ENCODE peak calls at places on chromosome 10, in four cellular contexts. C, V, T and A are unnamed samples.

GRCh38 chr10:71799785-71800453 is 26.6 kb upstream of the VSIR start:
- DNase-seq in V (no peak), C (no peak), T (no peak), A (peak; percentile 54)

GRCh38 chr10:10657139-10657760 is 360.4 kb upstream of the CELF2 start:
- DNase-seq in V (no peak), T (peak; percentile 13), C (no peak), A (no peak)

GRCh38 chr10:17430647-17431355 is 23.6 kb downstream of the ST8SIA6 start:
- DNase-seq in C (peak; percentile 49), V (peak; percentile 70), T (peak; percentile 73), A (peak; percentile 79)

GRCh38 chr10:48938281-48938680 is 1.4 kb downstream of the LRRC18 start:
- DNase-seq in T (no peak), C (no peak), V (no peak), A (no peak)

GRCh38 chr10:24901686-24902399 is 50.6 kb downstream of the PRTFDC1 start:
- DNase-seq in T (peak; percentile 98), V (peak; percentile 25), C (peak; percentile 98), A (peak; percentile 71)

GRCh38 chr10:133379152-133379800 is at the start of gene PAOX:
- DNase-seq in C (peak; percentile 12), V (peak; percentile 89), T (peak; percentile 46), A (peak; percentile 87)

GRCh38 chr10:43594944-43595589 is 11.2 kb upstream of the ZNF485 start:
- DNase-seq in T (peak; percentile 50), V (no peak), C (no peak), A (peak; percentile 44)

GRCh38 chr10:99396471-99396870 is 34.0 kb downstream of the GOT1 start:
- DNase-seq in T (peak; percentile 85), C (peak; percentile 45), V (no peak), A (peak; percentile 36)

GRCh38 chr10:70055550-70055949 is 2.9 kb downstream of the MACROH2A2 start:
- DNase-seq in V (no peak), C (peak; percentile 27), T (peak; percentile 54), A (no peak)

GRCh38 chr10:92757066-92757716 is 67.4 kb downstream of the HHEX start:
- DNase-seq in V (peak; percentile 59), C (peak; percentile 74), T (peak; percentile 82), A (peak; percentile 42)

GRCh38 chr10:31101123-31101522 is 69.5 kb upstream of the ZNF438 start:
- DNase-seq in C (peak; percentile 92), T (peak; percentile 93), V (no peak), A (peak; percentile 32)

GRCh38 chr10:9301148-9301547 is 1246.7 kb downstream of the GATA3 start:
- DNase-seq in T (no peak), C (no peak), V (no peak), A (no peak)

GRCh38 chr10:56360583-56360966 is 484 bp downstream of the ZWINT start:
- DNase-seq in C (no peak), T (no peak), V (no peak), A (no peak)
- H3K4me3 ChIP-seq in C (peak overlapping the region; percentile 89), T (peak overlapping the region; percentile 70), V (peak overlapping the region; percentile 70), A (peak overlapping the region; percentile 61)

GRCh38 chr10:60663850-60664249 is 114.4 kb upstream of the CDK1 start:
- DNase-seq in V (no peak), T (no peak), C (no peak), A (no peak)
- H3K4me2 ChIP-seq in V (no peak overlapping the region), T (no peak overlapping the region), C (peak overlapping the region; percentile 30), A (peak overlapping the region; percentile 20)

GRCh38 chr10:74058658-74059057 is 60.7 kb downstream of the VCL start:
- DNase-seq in C (peak; percentile 18), T (no peak), V (peak; percentile 28), A (peak; percentile 59)
- TF ChIP-seq CTCF in C (no peak), T (no peak), V (peak; percentile 14), A (peak; percentile 48)

GRCh38 chr10:27547482-27547881 is 43.4 kb downstream of the RAB18 start:
- DNase-seq in V (no peak), C (no peak), T (no peak), A (no peak)
- H3K4me3 ChIP-seq in V (no peak overlapping the region), C (no peak overlapping the region), T (no peak overlapping the region), A (no peak overlapping the region)

DNA sequence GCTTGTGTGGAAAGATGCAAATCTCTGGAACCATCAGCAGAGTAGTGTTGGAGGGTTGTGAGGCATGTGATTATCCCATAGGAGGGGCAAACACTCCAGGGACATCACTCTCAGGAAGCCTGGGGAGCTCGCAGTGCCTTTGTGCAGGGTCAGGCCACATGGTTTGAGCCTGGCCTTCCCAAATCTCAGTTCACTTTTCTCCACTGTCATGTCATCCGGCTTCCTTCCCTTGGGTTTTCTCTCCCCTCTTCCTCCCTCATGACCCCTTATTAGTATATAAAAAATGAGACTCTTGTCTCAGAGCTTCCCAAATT is 20.4 kb downstream of the TSPAN14 start:
- DNase-seq in V (no peak), T (no peak), C (no peak), A (no peak)
- H3K4me2 ChIP-seq in V (peak overlapping the region; percentile 14), T (no peak overlapping the region), C (no peak overlapping the region), A (no peak overlapping the region)

DNA sequence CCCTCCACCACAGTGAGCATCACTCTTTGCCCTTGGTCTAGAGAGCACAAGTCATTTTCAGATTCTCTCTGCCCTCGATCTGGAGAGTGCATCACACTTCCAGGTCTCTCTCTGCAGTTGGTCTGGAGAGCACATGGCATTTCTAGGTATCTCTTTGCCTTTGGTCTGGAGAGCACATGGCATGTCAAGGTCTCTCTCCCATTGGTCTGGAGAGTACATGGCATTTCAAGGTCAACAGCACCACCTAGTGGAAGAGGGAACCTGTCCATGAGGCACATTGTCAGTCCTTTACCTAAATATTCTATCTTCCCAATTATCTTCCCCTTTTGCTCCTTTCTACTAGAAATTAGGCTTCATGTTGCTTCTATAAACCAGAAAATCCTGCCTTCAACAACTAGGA is 1139.4 kb downstream of the XPNPEP1 start:
- DNase-seq in V (peak; percentile 56), C (peak; percentile 31), T (peak; percentile 36), A (peak; percentile 58)
- TF ChIP-seq CTCF in V (peak; percentile 59), C (peak; percentile 54), T (peak; percentile 27), A (peak; percentile 40)

GRCh38 chr10:75295901-75296441 is 60.2 kb upstream of the COMTD1 start:
- DNase-seq in V (no peak), C (no peak), T (peak; percentile 21), A (no peak)
- H3K4me3 ChIP-seq in V (peak overlapping the region; percentile 52), C (peak overlapping the region; percentile 60), T (no peak overlapping the region), A (no peak overlapping the region)

GRCh38 chr10:86954681-86955500 is 2.5 kb downstream of the MMRN2 start:
- DNase-seq in T (no peak), V (no peak), C (no peak), A (peak; percentile 13)

GRCh38 chr10:86956195-86956840 is 1.1 kb downstream of the MMRN2 start:
- DNase-seq in V (no peak), C (no peak), T (no peak), A (no peak)

GRCh38 chr10:86955501-86956194 is 1.8 kb downstream of the MMRN2 start:
- DNase-seq in V (no peak), C (no peak), T (no peak), A (no peak)

GRCh38 chr10:86952106-86952505 is 5.3 kb downstream of the MMRN2 start:
- DNase-seq in C (no peak), T (no peak), V (no peak), A (no peak)

GRCh38 chr10:86953747-86954680 is 3.4 kb downstream of the MMRN2 start:
- DNase-seq in T (peak; percentile 35), C (peak; percentile 48), V (peak; percentile 76), A (peak; percentile 84)
- H3K4me2 ChIP-seq in T (no peak overlapping the region), C (no peak overlapping the region), V (peak overlapping the region; percentile 61), A (peak overlapping the region; percentile 57)

DNA sequence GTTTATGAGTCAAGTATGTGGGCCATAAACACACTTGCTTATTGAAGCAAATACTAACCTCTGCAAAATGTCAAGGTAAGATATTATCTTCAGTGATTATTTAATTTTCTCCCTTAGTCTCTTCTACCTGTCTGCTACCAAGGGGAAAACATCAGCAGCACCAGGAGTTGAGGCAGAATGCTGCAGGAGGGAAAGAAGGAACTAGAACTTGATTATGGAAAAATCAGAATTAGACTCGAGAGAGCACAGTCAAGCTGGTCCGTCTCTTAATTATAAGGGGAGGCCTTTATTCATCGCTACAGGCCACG is 4.9 kb upstream of the ZFYVE27 start:
- DNase-seq in V (no peak), T (no peak), C (no peak), A (no peak)
- TF ChIP-seq CTCF in V (no peak), T (no peak), C (no peak), A (no peak)

GRCh38 chr10:6171891-6172354 is 30.8 kb upstream of the PFKFB3 start:
- DNase-seq in V (no peak), T (peak; percentile 96), C (peak; percentile 94), A (no peak)

GRCh38 chr10:6174201-6174874 is 28.4 kb upstream of the PFKFB3 start:
- DNase-seq in C (no peak), T (no peak), V (no peak), A (no peak)

GRCh38 chr10:6170638-6171037 is 32.1 kb upstream of the PFKFB3 start:
- DNase-seq in T (no peak), V (no peak), C (no peak), A (no peak)

GRCh38 chr10:6175329-6176055 is 27.2 kb upstream of the PFKFB3 start:
- DNase-seq in V (no peak), T (no peak), C (no peak), A (no peak)

DNA sequence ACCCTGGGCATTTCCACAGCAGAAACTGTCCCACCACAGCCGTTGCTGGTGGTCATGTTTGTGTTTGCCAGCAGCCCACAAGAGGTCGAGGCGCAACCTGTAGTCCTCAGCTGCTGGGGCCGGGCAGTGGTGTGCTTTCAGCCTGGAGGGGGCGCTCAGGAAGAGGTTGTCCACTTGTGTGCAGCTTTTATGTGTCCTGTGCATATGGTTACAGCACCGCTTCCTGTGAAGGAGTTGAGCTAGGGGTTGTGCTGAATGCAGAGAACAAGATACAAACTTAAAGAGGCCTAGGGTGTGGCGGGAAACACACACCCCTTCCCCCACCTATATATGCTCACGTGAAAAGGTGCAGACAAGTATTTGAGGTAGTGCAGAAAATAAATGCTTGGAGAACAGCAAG is 29.5 kb upstream of the PFKFB3 start:
- DNase-seq in V (peak; percentile 56), T (no peak), C (no peak), A (no peak)
- H3K4me3 ChIP-seq in V (no peak overlapping the region), T (no peak overlapping the region), C (no peak overlapping the region), A (no peak overlapping the region)